ENCODE peak calls at places on chromosomes 11 and 22, in five cellular contexts. C is effector memory CD4-positive, alpha-beta T cell; M is T-cell; K is epithelial cell of esophagus; G is naive thymus-derived CD4-positive, alpha-beta T cell. S is an unnamed sample.

GRCh38 chr11:19861171-19861570 is 148.5 kb downstream of the NAV2 start:
- DNase-seq in C (no peak), M (no peak), G (no peak), K (no peak), S (no peak)

GRCh38 chr22:39471421-39472141 is 14.8 kb downstream of the MGAT3 start:
- DNase-seq in M (no peak), K (peak; percentile 23), G (peak; percentile 11), C (no peak), S (no peak)

GRCh38 chr11:35011389-35011788 is 95.0 kb downstream of the PDHX start:
- DNase-seq in G (no peak), C (no peak), M (no peak), K (peak; percentile 56), S (no peak)

GRCh38 chr22:26724414-26724813 is 67.0 kb downstream of the MIAT start:
- DNase-seq in C (no peak), M (no peak), K (no peak), G (no peak), S (no peak)

GRCh38 chr11:33307984-33308383 is 50.8 kb downstream of the HIPK3 start:
- DNase-seq in M (no peak), G (no peak), C (no peak), K (no peak), S (no peak)

GRCh38 chr11:131717616-131718015 is 347.2 kb downstream of the NTM start:
- DNase-seq in M (no peak), K (no peak), G (no peak), C (no peak), S (no peak)

GRCh38 chr11:67117667-67118058 is 1.4 kb upstream of the KDM2A start:
- DNase-seq in G (peak; percentile 57), K (no peak), C (peak; percentile 19), M (peak; percentile 49), S (peak; percentile 5)

GRCh38 chr11:60950933-60951610 is 904 bp downstream of the SLC15A3 start:
- DNase-seq in C (no peak), M (peak; percentile 29), K (peak; percentile 25), G (peak; percentile 44), S (no peak)